ENCODE peak calls at places on chromosomes 16 and 17, in six cellular contexts. B is fibroblast of pulmonary artery, Q is MM.1S, O is tibial nerve, P is brain microvascular endothelial cell, A is left ventricle myocardium inferior. E is an unnamed sample.

GRCh38 chr17:44115585-44116415 is 7.6 kb downstream of the HDAC5 start:
- DNase-seq in B (peak), Q (peak), O (no peak), P (no peak), A (no peak), E (no peak)

GRCh38 chr17:11553135-11553534 is 45.1 kb upstream of the DNAH9 start:
- DNase-seq in B (no peak), Q (no peak), O (no peak), P (no peak), A (no peak), E (no peak)

GRCh38 chr16:65059421-65059980 is 62.4 kb downstream of the CDH11 start:
- DNase-seq in B (no peak), Q (no peak), O (no peak), P (no peak), A (no peak), E (no peak)

GRCh38 chr17:83176272-83176955 is 97.0 kb downstream of the METRNL start:
- DNase-seq in B (no peak), Q (no peak), O (peak), P (no peak), A (no peak), E (no peak)

GRCh38 chr17:2347805-2348685 is 10.7 kb downstream of the SGSM2 start:
- DNase-seq in B (peak), Q (no peak), O (no peak), P (peak), A (no peak), E (no peak)

GRCh38 chr17:82985973-82986372 is 93.4 kb upstream of the METRNL start:
- DNase-seq in B (peak), Q (peak), O (no peak), P (peak), A (no peak), E (no peak)

GRCh38 chr16:75053791-75054555 is 55.1 kb downstream of the ZNRF1 start:
- DNase-seq in B (no peak), Q (no peak), O (peak), P (no peak), A (peak), E (peak)

GRCh38 chr17:60325730-60326524 is 66.0 kb downstream of the USP32 start:
- DNase-seq in B (no peak), Q (no peak), O (no peak), P (no peak), A (no peak), E (no peak)

GRCh38 chr16:69166221-69166833 is 20.6 kb upstream of the SNTB2 start:
- DNase-seq in B (no peak), Q (no peak), O (no peak), P (peak), A (no peak), E (no peak)

GRCh38 chr17:39101139-39101538 is 50.3 kb downstream of the PLXDC1 start:
- DNase-seq in B (no peak), Q (no peak), O (no peak), P (no peak), A (no peak), E (no peak)

GRCh38 chr17:41547921-41548843 is 20.1 kb upstream of the KRT19 start:
- DNase-seq in B (peak), Q (no peak), O (no peak), P (peak), A (no peak), E (peak)
- TF ChIP-seq CTCF in B (no peak), Q (no peak), O (no peak), P (no peak), A (no peak), E (no peak)

GRCh38 chr17:57002904-57003303 is 25.0 kb downstream of the SCPEP1 start:
- DNase-seq in B (no peak), Q (no peak), O (no peak), P (no peak), A (no peak), E (no peak)

GRCh38 chr17:57001541-57001940 is 23.6 kb downstream of the SCPEP1 start:
- DNase-seq in B (no peak), Q (no peak), O (no peak), P (no peak), A (no peak), E (no peak)

GRCh38 chr17:57008958-57009357 is 31.0 kb downstream of the SCPEP1 start:
- DNase-seq in B (no peak), Q (no peak), O (no peak), P (no peak), A (no peak), E (no peak)

GRCh38 chr17:57006040-57006439 is 28.1 kb downstream of the SCPEP1 start:
- DNase-seq in B (no peak), Q (no peak), O (no peak), P (no peak), A (no peak), E (no peak)

DNA sequence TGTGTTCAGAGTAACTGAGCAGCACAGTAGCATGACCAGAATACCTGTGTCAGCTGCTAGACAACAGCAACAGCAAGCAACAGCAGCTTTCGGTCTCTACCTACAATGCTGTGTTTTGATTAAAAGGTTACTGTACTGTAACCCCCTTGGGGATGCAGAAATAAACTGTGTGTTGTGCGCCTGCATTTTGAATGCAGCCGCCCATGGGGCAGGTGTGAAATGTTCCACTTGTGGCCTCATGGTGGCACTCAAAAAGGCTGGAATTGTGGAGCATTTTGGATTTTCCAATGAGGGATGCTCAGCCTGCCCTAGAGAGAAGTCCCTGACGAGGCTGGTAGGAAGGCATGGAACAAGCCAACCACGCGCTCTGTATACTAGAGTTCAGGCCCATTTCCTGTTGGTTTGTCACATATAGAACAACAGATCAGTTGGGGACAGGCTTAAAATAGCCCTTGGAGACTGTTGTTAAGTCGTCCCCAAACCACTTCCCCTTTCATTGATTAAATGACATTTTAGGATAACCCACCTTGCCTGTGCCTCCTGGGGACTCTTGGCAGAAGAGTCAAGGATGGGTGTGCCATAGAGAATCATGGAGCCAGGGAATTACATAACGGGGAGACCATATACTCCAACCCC is 27.1 kb downstream of the SCPEP1 start:
- DNase-seq in B (no peak), Q (peak), O (no peak), P (no peak), A (no peak), E (no peak)
- TF ChIP-seq CTCF in B (peak), Q (peak), O (no peak), P (peak), A (peak), E (peak)

DNA sequence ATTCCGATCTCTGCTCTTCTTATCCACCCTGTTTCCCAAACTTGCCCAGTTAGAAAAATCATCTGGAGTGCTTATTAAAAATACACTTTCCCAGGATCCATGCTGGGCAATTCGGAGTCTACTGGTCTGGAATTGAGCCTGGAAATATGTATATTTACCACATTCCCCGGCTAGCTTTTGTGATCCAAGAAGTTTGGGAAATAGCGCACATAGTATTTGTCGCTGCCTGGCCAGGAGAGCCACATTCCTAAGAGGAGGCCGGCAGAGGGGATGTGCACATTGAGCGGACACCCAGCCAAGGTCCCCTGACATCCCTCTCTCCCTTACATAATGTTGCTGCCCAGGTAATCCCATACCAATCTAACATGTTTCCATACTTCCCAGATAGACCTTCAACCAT is 62.1 kb upstream of the TMEM97 start:
- DNase-seq in B (no peak), Q (no peak), O (no peak), P (no peak), A (no peak), E (no peak)
- TF ChIP-seq CTCF in B (no peak), Q (no peak), O (no peak), P (no peak), A (no peak), E (no peak)

GRCh38 chr16:49277386-49277742 is 4.3 kb downstream of the CBLN1 start:
- DNase-seq in B (no peak), Q (no peak), O (no peak), P (no peak), A (no peak), E (no peak)
- TF ChIP-seq CTCF in B (no peak), Q (no peak), O (no peak), P (no peak), A (no peak), E (no peak)